ENCODE peak calls at places on chromosome 13, in seven cellular contexts. T, K, B, F, J, G and W are unnamed samples.

GRCh38 chr13:113794086-113794485 is 35.1 kb downstream of the TMEM255B start:
- DNase-seq in T (no peak), K (no peak), B (no peak), G (no peak), J (no peak), F (no peak), W (no peak)

GRCh38 chr13:102550507-102550906 is 46.3 kb upstream of the TPP2 start:
- DNase-seq in K (no peak), F (no peak), T (no peak), J (no peak), B (no peak), G (no peak), W (no peak)

GRCh38 chr13:32903720-32904119 is 112.5 kb upstream of the KL start:
- DNase-seq in J (no peak), T (no peak), K (no peak), F (no peak), B (no peak), G (no peak), W (no peak)

GRCh38 chr13:30376426-30377311 is 45.6 kb upstream of the UBE2L5 start:
- DNase-seq in J (peak), F (no peak), K (no peak), G (no peak), T (no peak), B (no peak), W (no peak)

GRCh38 chr13:114118086-114118762 is 14.2 kb downstream of the RASA3 start:
- DNase-seq in B (peak), K (no peak), G (no peak), F (no peak), T (peak), J (no peak), W (no peak)

GRCh38 chr13:96533408-96533807 is 443.5 kb downstream of the HS6ST3 start:
- DNase-seq in F (no peak), G (no peak), J (no peak), K (no peak), T (no peak), B (no peak), W (no peak)

GRCh38 chr13:29605860-29606526 is 10.5 kb upstream of the SLC7A1 start:
- DNase-seq in K (no peak), B (no peak), J (no peak), T (no peak), F (no peak), G (no peak), W (no peak)

GRCh38 chr13:68234278-68234677 is 1004.1 kb upstream of the PCDH9 start:
- DNase-seq in F (no peak), J (no peak), G (no peak), B (no peak), T (no peak), K (no peak), W (no peak)

GRCh38 chr13:110913322-110913721 is 1.5 kb downstream of the ANKRD10 start:
- DNase-seq in F (no peak), T (no peak), K (no peak), G (no peak), J (no peak), B (no peak), W (no peak)

GRCh38 chr13:21328836-21329477 is 130.1 kb downstream of the ZDHHC20 start:
- DNase-seq in F (no peak), K (no peak), T (no peak), B (no peak), J (no peak), G (no peak), W (no peak)

GRCh38 chr13:80841346-80841882 is 500.5 kb upstream of the SPRY2 start:
- DNase-seq in T (no peak), K (no peak), B (no peak), J (no peak), G (no peak), F (no peak), W (no peak)

GRCh38 chr13:95020298-95020987 is 280.8 kb downstream of the ABCC4 start:
- DNase-seq in B (no peak), K (no peak), G (no peak), T (no peak), F (no peak), J (no peak), W (no peak)

GRCh38 chr13:74346960-74347359 is 212.8 kb upstream of the KLF12 start:
- DNase-seq in G (no peak), B (no peak), J (no peak), T (no peak), K (no peak), F (no peak), W (no peak)

GRCh38 chr13:112783135-112783945 is 93.5 kb downstream of the ATP11A start:
- DNase-seq in K (no peak), F (no peak), J (peak), T (no peak), G (no peak), B (peak), W (no peak)

GRCh38 chr13:75407998-75408397 is 74.0 kb downstream of the TBC1D4 start:
- DNase-seq in J (no peak), T (no peak), B (no peak), G (no peak), F (no peak), K (no peak), W (no peak)

GRCh38 chr13:35475960-35476943 is at the start of gene MAB21L1:
- DNase-seq in B (no peak), K (peak), T (peak), J (no peak), G (no peak), F (no peak), W (no peak)

GRCh38 chr13:101556676-101557121 is 104.2 kb downstream of the ITGBL1 start:
- DNase-seq in B (no peak), T (no peak), F (no peak), J (no peak), K (no peak), G (no peak), W (no peak)

GRCh38 chr13:60155978-60156377 is 7.8 kb downstream of the DIAPH3 start:
- DNase-seq in G (no peak), K (no peak), J (no peak), F (no peak), B (no peak), T (no peak), W (no peak)

GRCh38 chr13:45592758-45593157 is 22.8 kb downstream of the ERICH6B start:
- DNase-seq in B (no peak), J (no peak), F (no peak), T (no peak), G (no peak), K (no peak), W (no peak)

GRCh38 chr13:109707044-109707794 is 79.2 kb downstream of the IRS2 start:
- DNase-seq in K (no peak), T (no peak), B (no peak), F (no peak), G (no peak), J (no peak), W (no peak)

GRCh38 chr13:87671031-87671823 is at the start of gene SLITRK5:
- DNase-seq in T (peak), K (no peak), F (peak), J (peak), G (no peak), B (peak), W (peak)

GRCh38 chr13:49897713-49898112 is 38.4 kb downstream of the SPRYD7 start:
- DNase-seq in J (no peak), T (no peak), B (no peak), K (no peak), G (no peak), F (no peak), W (no peak)

GRCh38 chr13:62320129-62320724 is 904.6 kb upstream of the PCDH20 start:
- DNase-seq in J (no peak), K (no peak), G (peak), B (no peak), F (peak), T (peak), W (no peak)

GRCh38 chr13:35448465-35448864 is 28.0 kb downstream of the MAB21L1 start:
- DNase-seq in J (no peak), B (no peak), T (no peak), K (no peak), F (no peak), G (no peak), W (no peak)

GRCh38 chr13:40445557-40445990 is 220.9 kb downstream of the FOXO1 start:
- DNase-seq in T (peak), G (peak), K (no peak), B (no peak), J (no peak), F (no peak), W (no peak)

GRCh38 chr13:35475131-35475959 is 1.1 kb downstream of the MAB21L1 start:
- DNase-seq in G (no peak), F (no peak), J (no peak), K (no peak), B (no peak), T (peak), W (no peak)

GRCh38 chr13:76852991-76853390 is 33.2 kb downstream of the KCTD12 start:
- DNase-seq in B (no peak), K (no peak), T (peak), F (no peak), G (peak), J (no peak), W (no peak)

GRCh38 chr13:109981000-109981399 is 194.6 kb upstream of the IRS2 start:
- DNase-seq in K (no peak), B (no peak), F (no peak), G (no peak), T (no peak), J (no peak), W (no peak)

GRCh38 chr13:49635599-49636433 is 7.5 kb downstream of the ARL11 start:
- DNase-seq in J (no peak), F (no peak), K (no peak), B (no peak), G (no peak), T (peak), W (no peak)

GRCh38 chr13:40777957-40778235 is 6.9 kb upstream of the MRPS31 start:
- DNase-seq in F (no peak), G (no peak), B (no peak), J (no peak), K (no peak), T (no peak), W (no peak)

GRCh38 chr13:77351326-77351725 is 24.4 kb upstream of the MYCBP2 start:
- DNase-seq in F (no peak), T (no peak), B (no peak), J (no peak), G (no peak), K (no peak), W (no peak)